ENCODE peak calls at places on chromosome 10, in five cellular contexts. B is RWPE2; Y is stimulated activated CD8-positive, alpha-beta memory T cell treated with anti-CD3 and anti-CD28 coated beads, Interleukin-2, amount 100 ng/mL, for 1 hour; Q is kidney epithelial cell; O is non-pigmented ciliary epithelial cell. P is an unnamed sample.

GRCh38 chr10:34006471-34006870 is 672.0 kb upstream of the NRP1 start:
- DNase-seq in Q (no peak), B (no peak), Y (no peak), O (no peak), P (no peak)

GRCh38 chr10:109981641-109982040 is 26.1 kb upstream of the ADD3 start:
- DNase-seq in Q (no peak), O (no peak), Y (no peak), B (no peak), P (no peak)

GRCh38 chr10:132927824-132928223 is 14.5 kb downstream of the CFAP46 start:
- DNase-seq in B (no peak), Y (no peak), O (no peak), Q (no peak), P (peak; percentile 84)

GRCh38 chr10:112774808-112775207 is 175.2 kb upstream of the TCF7L2 start:
- DNase-seq in B (no peak), Y (no peak), Q (no peak), O (no peak), P (no peak)

GRCh38 chr10:28202941-28203352 is 99.9 kb downstream of the MPP7 start:
- DNase-seq in B (no peak), Y (no peak), O (no peak), Q (no peak), P (no peak)

GRCh38 chr10:50937230-50937907 is 51.9 kb upstream of the A1CF start:
- DNase-seq in Q (no peak), Y (no peak), O (no peak), B (no peak), P (no peak)

GRCh38 chr10:10758306-10758705 is 259.4 kb upstream of the CELF2 start:
- DNase-seq in O (no peak), Y (no peak), Q (no peak), B (no peak), P (no peak)

GRCh38 chr10:8054243-8054497 is 318 bp upstream of the GATA3 start:
- DNase-seq in Q (no peak), Y (no peak), O (no peak), B (no peak), P (no peak)

GRCh38 chr10:11823122-11823988 is at the start of gene PROSER2:
- DNase-seq in O (no peak), B (no peak), Q (no peak), Y (peak; percentile 7), P (no peak)

GRCh38 chr10:101560293-101561067 is 27.6 kb downstream of the POLL start:
- DNase-seq in Y (no peak), B (peak; percentile 19), Q (no peak), O (no peak), P (no peak)

GRCh38 chr10:75597691-75598455 is 166.4 kb downstream of the LRMDA start:
- DNase-seq in B (no peak), Q (no peak), O (no peak), Y (no peak), P (no peak)

GRCh38 chr10:98433881-98434732 is 12.6 kb downstream of the HPS1 start:
- DNase-seq in Y (no peak), Q (peak; percentile 74), O (peak; percentile 48), B (no peak), P (no peak)

GRCh38 chr10:78571916-78572315 is 496.9 kb upstream of the ZMIZ1 start:
- DNase-seq in B (no peak), O (no peak), Y (no peak), Q (no peak), P (no peak)

GRCh38 chr10:61001731-61002122 is 57.7 kb upstream of the RHOBTB1 start:
- DNase-seq in Q (no peak), O (no peak), Y (no peak), B (no peak), P (no peak)

GRCh38 chr10:115937756-115938032 is 335.3 kb downstream of the GFRA1 start:
- DNase-seq in Q (no peak), Y (no peak), O (no peak), B (no peak), P (no peak)

GRCh38 chr10:104033401-104033930 is 52.2 kb downstream of the COL17A1 start:
- DNase-seq in Q (no peak), Y (no peak), B (no peak), O (no peak), P (no peak)

GRCh38 chr10:10797467-10797866 is 220.2 kb upstream of the CELF2 start:
- DNase-seq in Y (no peak), O (no peak), B (no peak), Q (no peak), P (no peak)

GRCh38 chr10:121597504-121598241 is 571 bp downstream of the FGFR2 start:
- DNase-seq in B (no peak), Q (no peak), O (no peak), Y (no peak), P (peak; percentile 74)

GRCh38 chr10:124560377-124560776 is 98.8 kb downstream of the LHPP start:
- DNase-seq in Q (peak; percentile 9), B (no peak), Y (no peak), O (peak; percentile 50), P (peak; percentile 92)

GRCh38 chr10:80542053-80542452 is 4.4 kb downstream of the SH2D4B start:
- DNase-seq in Q (no peak), B (no peak), Y (no peak), O (peak; percentile 27), P (no peak)

GRCh38 chr10:109214916-109215740 is 708.2 kb downstream of the XPNPEP1 start:
- DNase-seq in O (no peak), Y (no peak), Q (peak; percentile 26), B (no peak), P (no peak)